ENCODE peak calls at places on chromosome X, in six cellular contexts. V, T, P, H, E and X are unnamed samples.

GRCh38 chrX:17081535-17081934 is 135.1 kb downstream of the REPS2 start:
- DNase-seq in H (no peak), E (no peak), P (no peak), V (no peak), T (no peak), X (no peak)

GRCh38 chrX:40727599-40728252 is 7.6 kb downstream of the MED14 start:
- DNase-seq in V (no peak), H (no peak), E (no peak), P (no peak), T (no peak), X (no peak)

GRCh38 chrX:95063554-95063953 is 1389.5 kb downstream of the FAM133A start:
- DNase-seq in V (no peak), E (no peak), T (no peak), H (no peak), P (no peak), X (no peak)

GRCh38 chrX:54748626-54749025 is 49.4 kb downstream of the ITIH6 start:
- DNase-seq in H (no peak), E (no peak), T (no peak), V (no peak), P (no peak), X (no peak)

GRCh38 chrX:137432609-137433008 is 133.3 kb upstream of the ZIC3 start:
- DNase-seq in P (peak), E (no peak), V (peak), H (peak), T (no peak), X (peak)

GRCh38 chrX:66012094-66012534 is 27.8 kb downstream of the VSIG4 start:
- DNase-seq in P (no peak), E (no peak), H (no peak), V (no peak), T (peak), X (no peak)

GRCh38 chrX:14032383-14032782 is 2.7 kb upstream of the GEMIN8 start:
- DNase-seq in T (no peak), H (peak), E (no peak), P (peak), V (peak), X (peak)

GRCh38 chrX:140273921-140274320 is 230.9 kb downstream of the SOX3 start:
- DNase-seq in H (no peak), E (no peak), P (no peak), T (no peak), V (no peak), X (no peak)

GRCh38 chrX:43750248-43750676 is 94.2 kb downstream of the MAOA start:
- DNase-seq in H (peak), P (peak), E (peak), V (peak), T (no peak), X (peak)

GRCh38 chrX:45851434-45851991 is 650.8 kb upstream of the DIPK2B start:
- DNase-seq in H (no peak), P (no peak), T (no peak), E (peak), V (peak), X (peak)

GRCh38 chrX:85922821-85923220 is 124.5 kb downstream of the CHM start:
- DNase-seq in T (no peak), E (no peak), H (no peak), V (no peak), P (no peak), X (no peak)

GRCh38 chrX:110723844-110724243 is 71.8 kb downstream of the CHRDL1 start:
- DNase-seq in T (no peak), P (no peak), H (no peak), V (no peak), E (no peak), X (no peak)

GRCh38 chrX:150897371-150898319 is 823 bp downstream of the CD99L2 start:
- DNase-seq in E (no peak), T (no peak), P (no peak), H (no peak), V (peak), X (peak)

GRCh38 chrX:72053508-72053907 is 78.2 kb downstream of the RTL5 start:
- DNase-seq in E (no peak), H (no peak), V (no peak), T (no peak), P (no peak), X (no peak)

GRCh38 chrX:70410921-70411320 is 12.2 kb upstream of the GDPD2 start:
- DNase-seq in V (no peak), H (no peak), E (no peak), T (no peak), P (no peak), X (no peak)

GRCh38 chrX:65933085-65933589 is 106.7 kb downstream of the VSIG4 start:
- DNase-seq in T (no peak), E (no peak), H (no peak), P (no peak), V (no peak), X (no peak)

GRCh38 chrX:25039036-25039435 is 23.3 kb upstream of the ARX start:
- DNase-seq in H (no peak), T (no peak), P (no peak), E (no peak), V (no peak), X (no peak)

GRCh38 chrX:114615765-114616164 is 31.9 kb downstream of the HTR2C start:
- DNase-seq in H (no peak), T (no peak), V (no peak), P (no peak), E (no peak), X (no peak)

GRCh38 chrX:50068893-50069292 is 131.9 kb downstream of the AKAP4 start:
- DNase-seq in H (no peak), P (no peak), E (no peak), V (no peak), T (no peak), X (no peak)

GRCh38 chrX:116436358-116436816 is at the start of gene SLC6A14:
- DNase-seq in T (no peak), P (peak), E (no peak), H (no peak), V (peak), X (no peak)

GRCh38 chrX:40189018-40189417 is 91.3 kb upstream of the BCOR start:
- DNase-seq in E (no peak), V (no peak), H (no peak), T (no peak), P (no peak), X (no peak)

GRCh38 chrX:80120335-80120734 is 105.8 kb downstream of the TBX22 start:
- DNase-seq in V (no peak), T (no peak), E (no peak), H (no peak), P (no peak), X (no peak)

GRCh38 chrX:43493751-43494150 is 162.3 kb upstream of the MAOA start:
- DNase-seq in H (no peak), E (no peak), V (no peak), P (no peak), T (no peak), X (no peak)

GRCh38 chrX:133608406-133608805 is 193.1 kb upstream of the GPC4 start:
- DNase-seq in T (no peak), P (no peak), V (no peak), E (no peak), H (no peak), X (no peak)

GRCh38 chrX:105658136-105658535 is 164.2 kb upstream of the NRK start:
- DNase-seq in P (no peak), H (no peak), V (no peak), E (no peak), T (no peak), X (no peak)

GRCh38 chrX:140064993-140065392 is 99.7 kb upstream of the CXorf66 start:
- DNase-seq in P (no peak), H (no peak), V (no peak), T (no peak), E (no peak), X (no peak)

GRCh38 chrX:18290200-18290599 is 64.3 kb downstream of the SCML2 start:
- DNase-seq in P (no peak), H (no peak), V (no peak), E (no peak), T (no peak), X (no peak)

GRCh38 chrX:154698630-154699248 is 45.4 kb upstream of the CTAG2 start:
- DNase-seq in V (no peak), T (no peak), H (no peak), E (no peak), P (no peak), X (no peak)

GRCh38 chrX:154693394-154693793 is 40.0 kb upstream of the CTAG2 start:
- DNase-seq in H (no peak), V (no peak), E (no peak), P (no peak), T (no peak), X (no peak)

GRCh38 chrX:154696328-154697045 is 43.1 kb upstream of the CTAG2 start:
- DNase-seq in V (peak), E (no peak), T (no peak), H (no peak), P (no peak), X (no peak)

DNA sequence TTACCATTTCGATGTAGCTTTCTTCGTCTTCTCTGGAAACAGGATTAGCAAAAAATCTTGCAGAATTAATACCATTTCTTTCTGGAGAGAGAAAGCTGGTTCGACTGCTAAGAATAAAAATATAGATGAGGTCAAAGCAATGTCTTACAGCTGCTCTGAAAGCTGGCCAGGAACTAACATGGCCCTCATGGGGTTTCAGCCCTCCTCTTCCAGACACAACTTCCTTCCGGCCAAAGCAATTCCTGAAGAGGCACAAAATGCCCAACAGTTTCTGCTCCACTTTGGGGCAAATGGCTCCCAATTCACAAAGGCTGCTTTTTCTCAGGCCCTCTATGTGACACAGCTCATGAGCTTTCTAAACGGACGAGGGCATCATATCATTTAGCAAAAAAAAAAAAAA is 42.5 kb upstream of the CTAG2 start:
- DNase-seq in P (no peak), H (no peak), V (no peak), E (no peak), T (no peak), X (no peak)
- H3K4me3 ChIP-seq in P (no peak), H (no peak), V (no peak), E (no peak), T (no peak), X (no peak)

GRCh38 chrX:77162777-77163176 is 284.4 kb upstream of the FGF16 start:
- DNase-seq in V (no peak), P (peak), H (no peak), T (no peak), E (no peak), X (no peak)

DNA sequence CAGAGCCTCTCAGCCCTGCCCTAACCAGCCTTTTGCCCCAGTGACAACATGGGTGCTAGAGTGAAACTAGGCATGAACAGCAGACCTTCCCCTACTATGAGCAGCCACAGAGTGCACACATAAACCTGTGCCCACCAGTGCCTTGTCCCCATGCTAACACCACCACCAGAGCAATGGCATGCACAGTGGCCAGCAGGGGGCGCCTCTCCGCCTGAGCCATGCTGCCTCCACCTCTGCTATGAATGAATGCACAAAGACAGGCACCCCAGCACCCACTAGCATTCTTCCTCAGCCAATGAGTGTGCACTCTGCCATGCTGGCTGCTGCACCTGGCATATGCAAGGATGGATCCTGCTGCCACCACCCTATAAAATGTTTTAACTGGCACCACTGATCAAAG is 286.9 kb upstream of the FGF16 start:
- DNase-seq in P (no peak), T (no peak), E (peak), H (no peak), V (peak), X (no peak)
- TF ChIP-seq MAX in P (no peak), T (no peak), E (peak), H (no peak), V (no peak), X (no peak)

DNA sequence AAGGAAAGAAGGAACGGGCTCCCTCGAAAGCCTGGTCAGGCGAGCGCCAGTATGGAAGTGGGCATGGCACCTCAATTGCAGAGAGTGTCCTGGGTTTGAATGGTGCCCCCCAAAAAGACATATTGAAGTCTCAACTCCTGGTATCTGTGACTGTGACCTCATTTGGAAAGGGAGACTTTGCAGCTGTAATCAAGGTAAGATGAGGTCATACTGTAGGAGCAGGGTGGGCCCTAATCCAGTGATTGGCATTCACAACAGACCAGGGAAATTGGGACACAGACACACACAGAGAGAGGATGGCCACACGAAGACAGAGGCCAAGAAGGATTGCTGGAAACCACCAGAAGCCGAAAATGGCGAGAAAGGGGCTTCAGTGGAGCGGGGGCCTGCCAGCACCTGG is 6.4 kb downstream of the ZFP92 start:
- DNase-seq in T (no peak), E (no peak), H (no peak), P (no peak), V (no peak), X (no peak)
- TF ChIP-seq CHD2 in T (no peak), E (no peak), H (no peak), P (no peak), V (no peak), X (no peak)

DNA sequence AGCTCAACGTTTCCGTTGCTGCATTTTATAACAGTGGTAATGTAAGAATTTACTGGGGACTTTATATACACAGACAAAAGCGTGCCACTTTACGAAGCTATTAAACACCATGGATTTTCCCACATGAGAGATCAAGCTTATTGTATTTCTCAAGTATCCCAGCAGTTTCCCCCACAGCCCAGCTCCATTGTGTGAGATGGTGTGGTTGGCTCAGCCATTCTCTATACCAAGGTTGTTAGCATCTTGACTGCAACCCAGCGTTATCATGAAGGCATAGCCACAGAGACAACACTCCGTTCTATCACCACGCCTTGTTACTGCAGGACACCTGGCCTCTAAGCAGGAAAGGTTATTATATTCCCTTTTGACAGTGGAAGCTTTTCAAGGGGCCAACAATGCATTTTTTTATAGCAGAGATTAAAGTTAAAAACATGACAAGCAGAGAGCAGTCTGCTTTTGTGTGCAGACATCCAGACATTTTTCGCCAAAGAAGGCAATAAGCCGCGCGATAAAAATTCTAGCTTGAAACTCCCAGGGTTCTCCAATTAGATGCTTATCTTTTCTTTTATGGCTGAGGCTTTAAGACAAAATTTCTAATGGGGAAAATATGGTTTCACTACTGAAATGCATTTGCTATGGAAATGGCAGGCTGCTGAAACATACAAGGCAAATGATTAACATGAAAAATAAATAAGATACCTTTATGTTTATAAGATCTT is 206.1 kb downstream of the MID1 start:
- DNase-seq in P (no peak), E (no peak), V (no peak), H (no peak), T (no peak), X (no peak)
- H3K4me3 ChIP-seq in P (no peak), E (no peak), V (no peak), H (no peak), T (no peak), X (no peak)

GRCh38 chrX:153845842-153846241 is 15.5 kb upstream of the PDZD4 start:
- DNase-seq in V (no peak), T (no peak), H (no peak), E (no peak), P (no peak), X (no peak)

GRCh38 chrX:153848325-153848724 is 18.0 kb upstream of the PDZD4 start:
- DNase-seq in E (no peak), V (no peak), T (no peak), H (no peak), P (no peak), X (no peak)

GRCh38 chrX:153845195-153845594 is 14.9 kb upstream of the PDZD4 start:
- DNase-seq in P (no peak), T (no peak), H (no peak), V (no peak), E (no peak), X (no peak)

GRCh38 chrX:153844509-153845082 is 14.3 kb upstream of the PDZD4 start:
- DNase-seq in E (no peak), T (no peak), V (no peak), P (no peak), H (no peak), X (no peak)
- TF ChIP-seq MAX in E (no peak), T (no peak), V (no peak), P (no peak), H (no peak), X (no peak)